ENCODE peak calls at places on chromosome 12, in eight cellular contexts. E is fibroblast of lung, G is mesenchymal stem cell, X is MM.1S, O is HCT116, K is IMR-90, B is Karpas-422, V is endothelial cell of umbilical vein. T is an unnamed sample.

GRCh38 chr12:94872007-94872653 is 131.4 kb downstream of the NDUFA12 start:
- DNase-seq in E (no peak), G (no peak), X (no peak), O (no peak), K (no peak), B (no peak), V (no peak), T (no peak)

GRCh38 chr12:132481771-132482745 is 7.9 kb upstream of the FBRSL1 start:
- DNase-seq in E (no peak), G (no peak), X (no peak), O (no peak), K (no peak), B (no peak), V (no peak), T (no peak)

GRCh38 chr12:27163048-27163715 is 80.8 kb upstream of the C12orf71 start:
- DNase-seq in E (peak), G (no peak), X (no peak), O (no peak), K (peak), B (no peak), V (peak), T (peak)

GRCh38 chr12:120625557-120626419 is 14.6 kb upstream of the CABP1 start:
- DNase-seq in E (no peak), G (no peak), X (peak), O (peak), K (no peak), B (peak), V (no peak), T (no peak)

GRCh38 chr12:7588703-7589329 is 76.9 kb downstream of the APOBEC1 start:
- DNase-seq in E (no peak), G (peak), X (peak), O (peak), K (peak), B (peak), V (peak), T (peak)

GRCh38 chr12:69666798-69667197 is 32.3 kb downstream of the BEST3 start:
- DNase-seq in E (no peak), G (no peak), X (no peak), O (no peak), K (no peak), B (no peak), V (no peak), T (no peak)

GRCh38 chr12:110546339-110546738 is 36.8 kb downstream of the PPTC7 start:
- DNase-seq in E (peak), G (peak), X (no peak), O (no peak), K (peak), B (no peak), V (peak), T (peak)

GRCh38 chr12:75596406-75596805 is 85.0 kb upstream of the KRR1 start:
- DNase-seq in E (no peak), G (no peak), X (no peak), O (no peak), K (no peak), B (no peak), V (no peak), T (no peak)

GRCh38 chr12:105554223-105554678 is 223.8 kb downstream of the C12orf75 start:
- DNase-seq in E (peak), G (no peak), X (no peak), O (no peak), K (no peak), B (no peak), V (peak), T (no peak)

GRCh38 chr12:54721312-54721711 is 73.1 kb upstream of the DCD start:
- DNase-seq in E (no peak), G (no peak), X (no peak), O (no peak), K (no peak), B (no peak), V (no peak), T (no peak)

GRCh38 chr12:122856999-122857671 is 21.9 kb downstream of the HIP1R start:
- DNase-seq in E (no peak), G (peak), X (no peak), O (no peak), K (peak), B (no peak), V (no peak), T (peak)

GRCh38 chr12:89707992-89708792 is 446 bp downstream of the ATP2B1 start:
- DNase-seq in E (peak), G (peak), X (peak), O (no peak), K (peak), B (peak), V (peak), T (peak)

GRCh38 chr12:93704122-93704521 is 26.9 kb downstream of the CRADD start:
- DNase-seq in E (no peak), G (no peak), X (no peak), O (no peak), K (no peak), B (no peak), V (no peak), T (no peak)

GRCh38 chr12:1776139-1776975 is 44.0 kb upstream of the LRTM2 start:
- DNase-seq in E (peak), G (peak), X (no peak), O (no peak), K (peak), B (no peak), V (no peak), T (peak)

GRCh38 chr12:133026996-133027395 is 10.3 kb upstream of the ZNF84 start:
- DNase-seq in E (peak), G (no peak), X (no peak), O (no peak), K (no peak), B (no peak), V (no peak), T (no peak)

GRCh38 chr12:117599849-117600248 is 238.4 kb upstream of the NOS1 start:
- DNase-seq in E (no peak), G (no peak), X (no peak), O (peak), K (no peak), B (no peak), V (no peak), T (no peak)

GRCh38 chr12:82124711-82125110 is 233.5 kb downstream of the CCDC59 start:
- DNase-seq in E (peak), G (no peak), X (no peak), O (no peak), K (no peak), B (no peak), V (no peak), T (peak)

GRCh38 chr12:21940972-21941521 is at the start of gene ABCC9:
- DNase-seq in E (peak), G (peak), X (no peak), O (no peak), K (peak), B (no peak), V (peak), T (peak)

GRCh38 chr12:111446631-111447570 is 41.2 kb downstream of the SH2B3 start:
- DNase-seq in E (no peak), G (no peak), X (no peak), O (no peak), K (no peak), B (no peak), V (no peak), T (no peak)

GRCh38 chr12:119025786-119026185 is 44.4 kb downstream of the SRRM4 start:
- DNase-seq in E (no peak), G (no peak), X (no peak), O (no peak), K (no peak), B (no peak), V (no peak), T (no peak)

GRCh38 chr12:119024226-119024810 is 43.0 kb downstream of the SRRM4 start:
- DNase-seq in E (no peak), G (no peak), X (no peak), O (no peak), K (no peak), B (no peak), V (no peak), T (no peak)

GRCh38 chr12:119016715-119017114 is 35.4 kb downstream of the SRRM4 start:
- DNase-seq in E (no peak), G (no peak), X (no peak), O (no peak), K (no peak), B (no peak), V (no peak), T (no peak)

GRCh38 chr12:119020377-119021360 is 39.3 kb downstream of the SRRM4 start:
- DNase-seq in E (no peak), G (no peak), X (no peak), O (peak), K (no peak), B (peak), V (no peak), T (peak)
- H3K9ac ChIP-seq in E (no peak), G (no peak), X (no peak), O (no peak), K (no peak), B (no peak), V (no peak), T (no peak)

GRCh38 chr12:124370851-124371250 is 76.0 kb downstream of the RFLNA start:
- DNase-seq in E (no peak), G (no peak), X (no peak), O (no peak), K (no peak), B (no peak), V (no peak), T (no peak)
- H3K9ac ChIP-seq in E (no peak), G (peak), X (no peak), O (no peak), K (no peak), B (no peak), V (no peak), T (peak)

GRCh38 chr12:53327435-53328042 is 6.1 kb upstream of the AAAS start:
- DNase-seq in E (no peak), G (no peak), X (no peak), O (no peak), K (no peak), B (peak), V (peak), T (peak)

GRCh38 chr12:53328043-53328435 is 6.6 kb upstream of the AAAS start:
- DNase-seq in E (no peak), G (no peak), X (no peak), O (no peak), K (no peak), B (peak), V (no peak), T (peak)

GRCh38 chr12:53324779-53325538 is 3.5 kb upstream of the AAAS start:
- DNase-seq in E (peak), G (peak), X (peak), O (peak), K (peak), B (peak), V (peak), T (peak)

GRCh38 chr12:53325539-53326061 is 4.2 kb upstream of the AAAS start:
- DNase-seq in E (no peak), G (peak), X (no peak), O (no peak), K (no peak), B (peak), V (peak), T (peak)

DNA sequence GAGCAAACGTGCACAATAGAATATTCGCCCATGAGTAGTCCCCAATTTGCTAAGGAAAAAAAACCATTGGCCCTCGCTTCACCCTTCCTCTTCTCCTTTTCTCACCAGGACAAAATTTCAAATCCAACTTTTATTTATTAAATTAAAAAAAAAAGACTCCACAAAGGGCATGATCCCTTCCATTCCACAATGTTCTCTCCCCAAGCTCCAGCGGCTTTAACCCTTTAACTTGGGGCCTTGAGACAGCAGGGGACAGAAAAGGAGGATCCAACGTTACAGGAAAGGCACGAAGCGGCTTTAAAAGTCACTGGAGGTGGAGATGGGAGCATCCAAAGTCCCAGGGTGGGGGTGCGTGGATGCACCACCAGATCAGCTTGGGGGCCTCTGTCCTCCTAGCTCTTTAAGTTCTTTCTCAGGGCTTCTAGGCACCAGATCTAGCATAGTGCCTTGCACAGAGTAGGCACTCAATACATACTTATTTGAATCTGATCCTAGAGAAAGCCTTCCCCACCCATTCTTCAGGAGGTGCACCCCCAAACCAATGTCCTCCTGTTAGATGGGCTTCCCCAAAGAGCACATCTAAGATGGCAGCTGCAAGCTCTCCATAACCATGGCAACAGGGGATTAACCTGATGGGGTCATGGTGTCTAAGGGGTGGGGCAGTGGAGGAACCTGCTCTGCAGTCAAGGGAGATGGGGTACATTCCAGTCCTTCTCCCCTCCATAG is 5.2 kb upstream of the AAAS start:
- DNase-seq in E (no peak), G (no peak), X (no peak), O (no peak), K (no peak), B (peak), V (no peak), T (no peak)
- H3K9ac ChIP-seq in E (no peak), G (no peak), X (no peak), O (no peak), K (no peak), B (peak), V (no peak), T (no peak)

GRCh38 chr12:65656156-65656885 is 168.0 kb upstream of the HMGA2 start:
- DNase-seq in E (peak), G (peak), X (no peak), O (no peak), K (no peak), B (no peak), V (no peak), T (peak)
- H3K9ac ChIP-seq in E (no peak), G (peak), X (no peak), O (peak), K (no peak), B (no peak), V (peak), T (peak)

T was measured in GM23248.